ENCODE peak calls at places on chromosome 12, in eight cellular contexts. One of them, this sample, is unnamed.
A peak's percentile ranks its signal among the peaks of the same experiment; 100 is the strongest.

GRCh38 chr12:47249082-47249481 is 169.3 kb upstream of the AMIGO2 start:
- DNase-seq in AG04450: no peak
- DNase-seq in lower leg skin: no peak
- DNase-seq in endodermal cell: no peak
- DNase-seq in testis: no peak
- DNase-seq in psoas muscle: no peak
- DNase-seq in MCF 10A: peak; percentile 61
- DNase-seq in B cell: no peak
- DNase-seq in this sample: no peak

GRCh38 chr12:89980236-89980635 is 271.6 kb upstream of the ATP2B1 start:
- DNase-seq in lower leg skin: peak; percentile 46
- DNase-seq in B cell: no peak
- DNase-seq in endodermal cell: no peak
- DNase-seq in testis: no peak
- DNase-seq in psoas muscle: no peak
- DNase-seq in AG04450: no peak
- DNase-seq in MCF 10A: peak; percentile 23
- DNase-seq in this sample: peak; percentile 79

GRCh38 chr12:23533295-23533694 is 416.2 kb downstream of the SOX5 start:
- DNase-seq in endodermal cell: no peak
- DNase-seq in AG04450: no peak
- DNase-seq in MCF 10A: no peak
- DNase-seq in testis: no peak
- DNase-seq in B cell: no peak
- DNase-seq in psoas muscle: no peak
- DNase-seq in lower leg skin: no peak
- DNase-seq in this sample: no peak

GRCh38 chr12:3132636-3133409 is 55.6 kb downstream of the TSPAN9 start:
- DNase-seq in MCF 10A: peak; percentile 35
- DNase-seq in psoas muscle: no peak
- DNase-seq in lower leg skin: no peak
- DNase-seq in testis: no peak
- DNase-seq in B cell: no peak
- DNase-seq in endodermal cell: peak; percentile 91
- DNase-seq in AG04450: peak; percentile 47
- DNase-seq in this sample: peak; percentile 72

GRCh38 chr12:2008677-2009076 is 4.4 kb upstream of the DCP1B start:
- DNase-seq in endodermal cell: no peak
- DNase-seq in AG04450: peak; percentile 61
- DNase-seq in psoas muscle: no peak
- DNase-seq in B cell: no peak
- DNase-seq in MCF 10A: no peak
- DNase-seq in testis: no peak
- DNase-seq in lower leg skin: no peak
- DNase-seq in this sample: no peak

GRCh38 chr12:11762723-11763326 is 113.4 kb downstream of the ETV6 start:
- DNase-seq in endodermal cell: no peak
- DNase-seq in testis: no peak
- DNase-seq in lower leg skin: no peak
- DNase-seq in AG04450: no peak
- DNase-seq in B cell: peak; percentile 57
- DNase-seq in MCF 10A: no peak
- DNase-seq in psoas muscle: no peak
- DNase-seq in this sample: no peak

GRCh38 chr12:54865683-54866324 is 11.5 kb downstream of the MUCL1 start:
- DNase-seq in AG04450: no peak
- DNase-seq in B cell: no peak
- DNase-seq in psoas muscle: no peak
- DNase-seq in MCF 10A: no peak
- DNase-seq in endodermal cell: no peak
- DNase-seq in testis: no peak
- DNase-seq in lower leg skin: no peak
- DNase-seq in this sample: no peak

GRCh38 chr12:100982511-100983183 is 188.1 kb downstream of the ANO4 start:
- DNase-seq in testis: no peak
- DNase-seq in lower leg skin: no peak
- DNase-seq in B cell: no peak
- DNase-seq in endodermal cell: no peak
- DNase-seq in AG04450: no peak
- DNase-seq in psoas muscle: no peak
- DNase-seq in MCF 10A: no peak
- DNase-seq in this sample: no peak

GRCh38 chr12:58388261-58388660 is 446.9 kb downstream of the ATP23 start:
- DNase-seq in testis: no peak
- DNase-seq in AG04450: no peak
- DNase-seq in B cell: no peak
- DNase-seq in psoas muscle: no peak
- DNase-seq in MCF 10A: no peak
- DNase-seq in endodermal cell: no peak
- DNase-seq in lower leg skin: no peak
- DNase-seq in this sample: no peak

GRCh38 chr12:65634626-65635331 is 189.5 kb upstream of the HMGA2 start:
- DNase-seq in testis: no peak
- DNase-seq in MCF 10A: peak; percentile 28
- DNase-seq in psoas muscle: no peak
- DNase-seq in AG04450: no peak
- DNase-seq in lower leg skin: no peak
- DNase-seq in B cell: no peak
- DNase-seq in endodermal cell: no peak
- DNase-seq in this sample: peak; percentile 52

GRCh38 chr12:3632256-3633240 is 120.4 kb downstream of the CRACR2A start:
- DNase-seq in MCF 10A: no peak
- DNase-seq in lower leg skin: no peak
- DNase-seq in endodermal cell: no peak
- DNase-seq in psoas muscle: no peak
- DNase-seq in AG04450: no peak
- DNase-seq in B cell: no peak
- DNase-seq in testis: no peak
- DNase-seq in this sample: no peak

GRCh38 chr12:42744539-42745156 is 155.1 kb upstream of the PRICKLE1 start:
- DNase-seq in testis: no peak
- DNase-seq in MCF 10A: peak; percentile 69
- DNase-seq in psoas muscle: no peak
- DNase-seq in endodermal cell: no peak
- DNase-seq in lower leg skin: peak; percentile 63
- DNase-seq in AG04450: no peak
- DNase-seq in B cell: no peak
- DNase-seq in this sample: peak; percentile 72

GRCh38 chr12:39628836-39629235 is 9.2 kb upstream of the ABCD2 start:
- DNase-seq in AG04450: no peak
- DNase-seq in lower leg skin: no peak
- DNase-seq in B cell: no peak
- DNase-seq in MCF 10A: no peak
- DNase-seq in psoas muscle: no peak
- DNase-seq in endodermal cell: no peak
- DNase-seq in testis: no peak
- DNase-seq in this sample: no peak

GRCh38 chr12:55912908-55913307 is 14.8 kb downstream of the PYM1 start:
- DNase-seq in testis: no peak
- DNase-seq in lower leg skin: no peak
- DNase-seq in B cell: no peak
- DNase-seq in endodermal cell: no peak
- DNase-seq in AG04450: no peak
- DNase-seq in psoas muscle: no peak
- DNase-seq in MCF 10A: no peak
- DNase-seq in this sample: no peak

GRCh38 chr12:130513572-130513971 is 175.9 kb downstream of the PIWIL1 start:
- DNase-seq in AG04450: no peak
- DNase-seq in testis: no peak
- DNase-seq in endodermal cell: no peak
- DNase-seq in psoas muscle: no peak
- DNase-seq in lower leg skin: no peak
- DNase-seq in MCF 10A: no peak
- DNase-seq in B cell: no peak
- DNase-seq in this sample: no peak

GRCh38 chr12:113439606-113440030 is 17.4 kb downstream of the SDSL start:
- DNase-seq in psoas muscle: no peak
- DNase-seq in B cell: no peak
- DNase-seq in MCF 10A: peak; percentile 54
- DNase-seq in AG04450: no peak
- DNase-seq in lower leg skin: no peak
- DNase-seq in endodermal cell: peak; percentile 96
- DNase-seq in testis: peak; percentile 72
- DNase-seq in this sample: peak; percentile 50

GRCh38 chr12:11885261-11886038 is 185.3 kb upstream of the BCL2L14 start:
- DNase-seq in MCF 10A: peak; percentile 92
- DNase-seq in testis: no peak
- DNase-seq in lower leg skin: no peak
- DNase-seq in endodermal cell: no peak
- DNase-seq in B cell: no peak
- DNase-seq in psoas muscle: no peak
- DNase-seq in AG04450: peak; percentile 42
- DNase-seq in this sample: peak; percentile 81

DNA sequence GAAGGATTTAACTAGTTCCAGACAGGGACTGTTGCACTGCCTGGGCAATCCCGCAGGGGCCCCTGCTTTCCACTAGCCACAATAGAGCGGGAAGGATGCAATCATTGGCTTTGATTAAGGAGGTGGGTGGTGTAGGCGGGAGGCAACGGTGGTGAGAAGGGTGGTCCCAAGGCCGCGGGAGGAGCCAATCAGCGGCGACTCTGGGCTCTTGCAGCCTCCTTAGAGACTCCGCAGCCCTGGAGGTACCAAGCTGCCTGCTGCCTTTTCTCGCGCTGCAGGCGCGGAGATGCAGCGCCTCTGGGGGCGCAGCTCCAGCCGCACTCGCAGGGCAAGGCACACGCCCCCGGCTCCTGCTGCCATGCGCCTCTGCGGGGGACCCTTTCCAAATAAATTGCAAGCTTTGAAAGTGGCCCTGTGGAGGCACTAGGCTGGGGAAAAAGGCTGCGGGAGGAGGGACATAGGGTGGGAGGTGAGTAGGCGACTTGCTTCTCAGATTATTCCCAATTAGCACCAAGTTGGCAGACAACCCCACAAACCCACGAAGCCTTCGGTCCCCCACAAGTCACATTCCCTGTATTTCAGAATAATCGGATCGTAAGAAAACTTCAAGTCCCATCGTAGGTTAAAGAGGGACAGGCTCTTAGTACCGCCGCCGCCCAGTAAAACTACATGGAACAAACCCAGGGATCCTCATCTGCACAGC is 860 bp upstream of the KCNA1 start:
- DNase-seq in endodermal cell: peak; percentile 98
- DNase-seq in AG04450: no peak
- DNase-seq in B cell: no peak
- DNase-seq in testis: no peak
- DNase-seq in psoas muscle: no peak
- DNase-seq in lower leg skin: no peak
- DNase-seq in MCF 10A: no peak
- DNase-seq in this sample: no peak
- TF ChIP-seq CTCF in endodermal cell: peak; percentile 86
- TF ChIP-seq CTCF in AG04450: no peak
- TF ChIP-seq CTCF in B cell: no peak
- TF ChIP-seq CTCF in testis: no peak
- TF ChIP-seq CTCF in psoas muscle: no peak
- TF ChIP-seq CTCF in lower leg skin: no peak
- TF ChIP-seq CTCF in MCF 10A: no peak
- TF ChIP-seq CTCF in this sample: no peak

DNA sequence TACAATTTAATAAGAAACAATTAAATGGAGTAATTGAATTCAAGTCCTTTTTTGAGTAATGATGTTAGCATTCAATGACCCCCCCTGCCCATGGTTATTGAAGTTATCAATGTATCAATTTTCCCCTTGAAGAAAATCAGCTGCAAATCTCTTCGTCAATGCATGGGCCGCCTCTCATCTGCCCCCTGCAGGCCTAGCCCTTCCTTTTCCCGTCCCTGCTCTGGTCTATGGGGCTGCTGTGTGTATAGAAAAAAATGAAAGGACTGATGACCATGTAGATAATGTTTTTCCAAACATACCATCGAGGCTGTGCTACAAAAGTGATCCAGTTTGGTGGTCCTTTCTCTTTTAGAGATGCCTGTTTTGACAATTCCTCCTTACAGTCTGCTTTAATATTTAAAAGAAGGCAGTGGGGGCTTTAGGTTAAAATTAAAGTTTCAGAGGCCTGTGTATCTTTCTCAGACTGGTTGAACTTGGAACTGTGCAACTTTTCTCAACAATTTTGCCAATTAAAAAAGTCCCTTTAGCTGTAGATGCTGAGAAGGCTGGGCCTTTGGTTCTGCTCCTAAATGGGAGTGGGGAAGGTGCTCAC is 98.4 kb downstream of the APAF1 start:
- DNase-seq in B cell: no peak
- DNase-seq in MCF 10A: peak; percentile 39
- DNase-seq in endodermal cell: peak; percentile 87
- DNase-seq in lower leg skin: no peak
- DNase-seq in AG04450: no peak
- DNase-seq in testis: no peak
- DNase-seq in psoas muscle: no peak
- DNase-seq in this sample: no peak
- TF ChIP-seq CTCF in B cell: peak; percentile 44
- TF ChIP-seq CTCF in MCF 10A: no peak
- TF ChIP-seq CTCF in endodermal cell: peak; percentile 92
- TF ChIP-seq CTCF in lower leg skin: no peak
- TF ChIP-seq CTCF in AG04450: no peak
- TF ChIP-seq CTCF in testis: peak; percentile 3
- TF ChIP-seq CTCF in psoas muscle: no peak
- TF ChIP-seq CTCF in this sample: peak; percentile 58

GRCh38 chr12:6508087-6508486 is 14.2 kb downstream of the NCAPD2 start:
- DNase-seq in lower leg skin: no peak
- DNase-seq in MCF 10A: no peak
- DNase-seq in AG04450: no peak
- DNase-seq in B cell: no peak
- DNase-seq in endodermal cell: no peak
- DNase-seq in psoas muscle: no peak
- DNase-seq in testis: no peak
- DNase-seq in this sample: no peak
- TF ChIP-seq CTCF in lower leg skin: no peak
- TF ChIP-seq CTCF in MCF 10A: no peak
- TF ChIP-seq CTCF in AG04450: no peak
- TF ChIP-seq CTCF in B cell: no peak
- TF ChIP-seq CTCF in endodermal cell: no peak
- TF ChIP-seq CTCF in psoas muscle: no peak
- TF ChIP-seq CTCF in testis: no peak
- TF ChIP-seq CTCF in this sample: no peak

DNA sequence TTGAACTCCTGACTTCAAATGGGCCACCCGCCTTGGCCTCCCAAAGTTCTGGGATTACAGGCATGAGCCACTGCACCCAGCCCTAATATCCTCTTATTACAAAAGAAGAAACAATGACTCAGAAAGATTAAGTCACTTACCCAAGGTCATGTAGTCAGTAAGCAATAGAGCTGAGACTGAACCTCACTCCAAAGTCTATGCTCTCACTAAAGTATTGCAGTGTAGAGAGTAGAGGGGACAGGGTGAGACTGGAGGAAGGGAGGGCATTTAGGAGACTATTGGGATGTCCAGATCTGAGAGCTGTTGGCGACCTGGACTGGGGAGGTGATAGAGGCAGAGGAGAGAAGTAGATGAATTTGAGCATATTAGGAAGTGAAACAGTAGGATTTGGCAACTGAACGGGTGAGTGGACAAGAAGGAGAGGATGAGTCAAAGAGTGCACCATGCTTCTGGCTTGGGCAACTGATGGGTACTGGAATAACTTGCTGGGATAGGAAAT is 11.8 kb downstream of the P2RX7 start:
- DNase-seq in AG04450: no peak
- DNase-seq in testis: no peak
- DNase-seq in psoas muscle: no peak
- DNase-seq in B cell: no peak
- DNase-seq in MCF 10A: peak; percentile 77
- DNase-seq in endodermal cell: no peak
- DNase-seq in lower leg skin: no peak
- DNase-seq in this sample: peak; percentile 48
- TF ChIP-seq CTCF in AG04450: no peak
- TF ChIP-seq CTCF in testis: no peak
- TF ChIP-seq CTCF in psoas muscle: no peak
- TF ChIP-seq CTCF in B cell: no peak
- TF ChIP-seq CTCF in MCF 10A: no peak
- TF ChIP-seq CTCF in endodermal cell: no peak
- TF ChIP-seq CTCF in lower leg skin: no peak
- TF ChIP-seq CTCF in this sample: no peak

GRCh38 chr12:124694846-124695497 is 127.6 kb upstream of the NCOR2 start:
- DNase-seq in psoas muscle: peak; percentile 46
- DNase-seq in AG04450: no peak
- DNase-seq in endodermal cell: no peak
- DNase-seq in testis: no peak
- DNase-seq in B cell: no peak
- DNase-seq in MCF 10A: peak; percentile 77
- DNase-seq in lower leg skin: no peak
- DNase-seq in this sample: peak; percentile 82
- TF ChIP-seq CTCF in psoas muscle: no peak
- TF ChIP-seq CTCF in AG04450: no peak
- TF ChIP-seq CTCF in endodermal cell: no peak
- TF ChIP-seq CTCF in testis: no peak
- TF ChIP-seq CTCF in B cell: no peak
- TF ChIP-seq CTCF in MCF 10A: no peak
- TF ChIP-seq CTCF in lower leg skin: no peak
- TF ChIP-seq CTCF in this sample: no peak